ENCODE peak calls at places on chromosomes 3 and 15, in eight cellular contexts. A is AG04449, I is spleen, R is B cell, D is lower lobe of right lung, G is prostate gland, C is tibial artery, J is GM10248. F is an unnamed sample.

GRCh38 chr15:71013446-71013845 is 101.8 kb upstream of the THSD4 start:
- DNase-seq in A (no peak), I (no peak), R (no peak), D (no peak), G (no peak), C (no peak), J (no peak), F (no peak)

GRCh38 chr3:111668912-111669488 is 73.9 kb upstream of the ZBED2 start:
- DNase-seq in A (no peak), I (no peak), R (no peak), D (no peak), G (no peak), C (no peak), J (peak), F (peak)

GRCh38 chr3:46661776-46662766 is 31.4 kb downstream of the ALS2CL start:
- DNase-seq in A (no peak), I (no peak), R (no peak), D (peak), G (no peak), C (no peak), J (peak), F (no peak)

GRCh38 chr3:52330194-52330805 is 14.2 kb downstream of the DNAH1 start:
- DNase-seq in A (no peak), I (no peak), R (no peak), D (no peak), G (no peak), C (no peak), J (no peak), F (no peak)

GRCh38 chr3:64049136-64049535 is 25.8 kb upstream of the PSMD6 start:
- DNase-seq in A (no peak), I (no peak), R (no peak), D (no peak), G (no peak), C (no peak), J (no peak), F (no peak)

GRCh38 chr3:107064445-107065060 is 312.7 kb upstream of the CCDC54 start:
- DNase-seq in A (no peak), I (no peak), R (peak), D (no peak), G (peak), C (peak), J (peak), F (peak)

GRCh38 chr3:24886511-24886910 is 391.9 kb upstream of the THRB start:
- DNase-seq in A (no peak), I (no peak), R (no peak), D (no peak), G (no peak), C (no peak), J (no peak), F (no peak)

GRCh38 chr15:37744521-37744920 is 189.9 kb upstream of the TMCO5A start:
- DNase-seq in A (no peak), I (no peak), R (no peak), D (no peak), G (no peak), C (no peak), J (no peak), F (no peak)

GRCh38 chr15:71129660-71130059 is 14.4 kb downstream of the THSD4 start:
- DNase-seq in A (no peak), I (no peak), R (no peak), D (no peak), G (no peak), C (no peak), J (no peak), F (no peak)

GRCh38 chr15:89494006-89494405 is 2.4 kb downstream of the RHCG start:
- DNase-seq in A (no peak), I (peak), R (no peak), D (no peak), G (no peak), C (no peak), J (no peak), F (no peak)

GRCh38 chr3:47890832-47891620 is 88.1 kb downstream of the DHX30 start:
- DNase-seq in A (no peak), I (no peak), R (no peak), D (no peak), G (no peak), C (peak), J (no peak), F (no peak)

GRCh38 chr3:188262913-188263683 is 109.1 kb downstream of the LPP start:
- DNase-seq in A (no peak), I (no peak), R (no peak), D (no peak), G (no peak), C (peak), J (no peak), F (no peak)

GRCh38 chr15:31300208-31300661 is 26.4 kb upstream of the KLF13 start:
- DNase-seq in A (no peak), I (no peak), R (no peak), D (no peak), G (peak), C (no peak), J (no peak), F (no peak)

GRCh38 chr15:43153269-43153668 is 19.9 kb downstream of the TMEM62 start:
- DNase-seq in A (no peak), I (no peak), R (no peak), D (no peak), G (no peak), C (no peak), J (no peak), F (no peak)

GRCh38 chr15:28919201-28919627 is 33.4 kb downstream of the APBA2 start:
- DNase-seq in A (no peak), I (peak), R (no peak), D (peak), G (no peak), C (no peak), J (no peak), F (no peak)

GRCh38 chr3:196232154-196232881 is 16.0 kb downstream of the SLC51A start:
- DNase-seq in A (no peak), I (no peak), R (no peak), D (no peak), G (no peak), C (no peak), J (peak), F (no peak)

GRCh38 chr3:57855281-57855680 is 99.2 kb downstream of the SLMAP start:
- DNase-seq in A (no peak), I (no peak), R (no peak), D (no peak), G (no peak), C (no peak), J (no peak), F (no peak)

GRCh38 chr3:57855943-57856342 is 99.8 kb downstream of the SLMAP start:
- DNase-seq in A (no peak), I (no peak), R (no peak), D (no peak), G (no peak), C (no peak), J (no peak), F (no peak)

GRCh38 chr3:57856675-57857074 is 100.6 kb downstream of the SLMAP start:
- DNase-seq in A (no peak), I (no peak), R (no peak), D (no peak), G (no peak), C (no peak), J (no peak), F (no peak)

GRCh38 chr3:57851304-57851703 is 95.2 kb downstream of the SLMAP start:
- DNase-seq in A (no peak), I (no peak), R (no peak), D (no peak), G (no peak), C (no peak), J (no peak), F (no peak)

DNA sequence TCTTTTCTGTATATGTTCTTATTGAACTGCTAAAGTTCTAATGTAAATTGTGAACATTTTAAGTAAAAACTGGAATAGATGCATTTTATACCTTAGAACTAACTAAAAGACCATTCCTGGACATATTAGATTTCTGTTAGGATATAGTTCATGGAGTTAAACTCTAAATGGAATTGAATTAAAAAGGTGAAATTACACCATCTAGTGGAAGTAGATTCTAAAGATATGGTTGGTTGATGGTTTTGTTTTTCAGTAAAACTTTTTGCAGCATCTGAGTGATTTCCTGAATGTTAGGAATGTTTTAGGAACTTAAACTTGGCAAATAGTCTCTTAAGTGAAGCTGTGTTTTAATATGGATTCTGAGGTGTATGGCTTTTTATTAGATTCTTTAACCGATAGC is 96.8 kb downstream of the SLMAP start:
- DNase-seq in A (no peak), I (no peak), R (no peak), D (no peak), G (no peak), C (no peak), J (peak), F (no peak)
- TF ChIP-seq CTCF in A (peak), I (no peak), R (peak), D (no peak), G (no peak), C (peak), J (peak), F (peak)

GRCh38 chr15:65305144-65305758 is 774 bp downstream of the RNU5B-1 start:
- DNase-seq in A (no peak), I (peak), R (no peak), D (no peak), G (peak), C (no peak), J (no peak), F (no peak)
- TF ChIP-seq CTCF in A (no peak), I (no peak), R (no peak), D (no peak), G (no peak), C (no peak), J (no peak), F (no peak)

DNA sequence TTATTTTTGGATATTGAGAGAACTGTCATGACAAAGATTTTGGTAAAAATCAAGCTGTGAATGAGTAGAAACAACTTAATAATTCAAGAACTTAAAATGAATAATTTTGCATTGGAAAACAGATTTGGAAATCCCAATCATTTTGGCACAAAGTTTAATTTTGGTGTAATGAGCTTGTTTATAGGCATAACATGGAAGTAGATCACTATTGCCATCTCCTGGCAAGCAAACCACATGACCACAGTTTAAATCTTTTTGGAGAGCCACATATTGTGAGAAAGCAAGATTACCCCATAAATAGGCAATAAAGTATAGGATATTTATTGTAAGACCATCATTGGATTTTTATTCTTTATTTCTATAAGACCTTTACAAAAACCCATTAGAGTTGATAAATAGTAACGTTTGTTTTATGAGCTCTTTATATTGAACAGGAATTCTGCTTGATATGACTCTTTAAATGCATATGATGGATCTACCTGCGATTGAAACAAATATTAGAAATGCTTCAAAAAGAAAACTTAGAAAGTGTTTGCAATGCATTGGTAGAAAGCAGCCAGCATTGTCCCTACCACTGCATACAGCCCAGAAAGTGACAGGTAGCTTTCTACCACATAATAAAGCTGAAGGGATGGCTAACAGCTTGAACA is 766.9 kb downstream of the TBL1XR1 start:
- DNase-seq in A (peak), I (no peak), R (no peak), D (no peak), G (no peak), C (no peak), J (peak), F (peak)
- TF ChIP-seq CTCF in A (peak), I (no peak), R (no peak), D (peak), G (no peak), C (peak), J (peak), F (peak)

DNA sequence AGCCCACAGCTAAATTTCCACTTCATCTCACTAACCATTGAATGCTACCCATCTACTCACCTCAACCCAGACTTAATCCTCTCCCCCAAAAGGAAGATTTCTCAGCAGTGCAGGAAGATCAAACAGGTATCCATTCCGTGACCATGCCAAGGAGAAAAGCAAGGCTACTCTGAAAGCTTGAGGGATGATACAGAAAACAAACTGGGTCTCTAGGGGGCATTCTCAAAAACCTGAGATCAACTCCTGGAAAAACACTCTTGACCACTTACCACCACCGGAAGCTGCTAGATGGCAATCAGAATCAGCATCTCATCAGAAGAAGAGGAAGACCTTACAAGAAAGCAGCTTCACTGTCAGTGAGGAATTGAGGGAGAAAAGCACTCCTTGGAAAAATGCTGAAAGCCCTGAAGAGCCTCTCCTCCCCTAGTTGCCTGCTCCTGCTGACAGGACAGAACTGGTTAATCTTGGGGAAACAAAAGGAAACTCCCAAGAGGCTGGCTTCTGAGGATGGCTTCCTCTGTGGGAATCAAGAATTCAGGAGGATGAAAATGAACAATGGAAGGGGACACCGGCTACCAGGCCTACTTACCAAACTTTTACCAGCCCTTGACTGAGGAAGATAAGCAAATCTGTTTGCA is at the start of gene ATP8B4:
- DNase-seq in A (no peak), I (no peak), R (no peak), D (no peak), G (no peak), C (no peak), J (no peak), F (no peak)
- TF ChIP-seq CTCF in A (no peak), I (no peak), R (no peak), D (no peak), G (no peak), C (no peak), J (no peak), F (no peak)

GRCh38 chr3:185737740-185738680 is 86.8 kb downstream of the IGF2BP2 start:
- DNase-seq in A (no peak), I (no peak), R (no peak), D (no peak), G (no peak), C (no peak), J (no peak), F (no peak)

GRCh38 chr3:185737020-185737419 is 87.8 kb downstream of the IGF2BP2 start:
- DNase-seq in A (no peak), I (no peak), R (no peak), D (no peak), G (no peak), C (no peak), J (no peak), F (no peak)

GRCh38 chr3:185734725-185735096 is 90.1 kb downstream of the IGF2BP2 start:
- DNase-seq in A (no peak), I (no peak), R (no peak), D (no peak), G (no peak), C (no peak), J (no peak), F (no peak)

GRCh38 chr3:185740133-185740532 is 84.7 kb downstream of the IGF2BP2 start:
- DNase-seq in A (no peak), I (no peak), R (no peak), D (no peak), G (no peak), C (no peak), J (no peak), F (no peak)

DNA sequence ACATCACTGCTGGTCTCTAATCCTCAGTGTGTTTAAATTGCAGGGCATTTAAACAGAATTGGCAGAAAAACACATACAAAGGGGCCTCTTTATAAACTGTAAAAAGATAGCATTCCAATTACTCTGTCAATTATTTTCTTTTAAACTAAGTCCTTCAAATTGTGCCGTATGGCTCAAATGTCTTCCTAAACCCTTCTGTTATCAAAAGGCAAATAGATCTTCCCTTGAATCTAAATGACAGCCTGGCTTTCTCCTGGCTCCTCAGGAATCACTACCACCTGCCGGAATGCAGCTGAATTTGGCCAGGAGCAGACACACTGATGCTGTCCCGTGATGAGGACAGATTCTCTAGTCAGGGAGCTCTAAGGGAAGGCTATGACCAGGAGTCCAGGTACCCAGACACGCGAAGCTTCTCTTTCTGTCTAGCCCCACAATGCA is 85.6 kb downstream of the IGF2BP2 start:
- DNase-seq in A (no peak), I (no peak), R (no peak), D (no peak), G (no peak), C (no peak), J (no peak), F (no peak)
- TF ChIP-seq CTCF in A (no peak), I (no peak), R (no peak), D (no peak), G (no peak), C (no peak), J (no peak), F (no peak)

GRCh38 chr3:23761440-23761896 is 44.3 kb upstream of the UBE2E1 start:
- DNase-seq in A (no peak), I (no peak), R (no peak), D (no peak), G (no peak), C (no peak), J (peak), F (no peak)
- TF ChIP-seq CTCF in A (peak), I (no peak), R (no peak), D (peak), G (no peak), C (no peak), J (peak), F (peak)

DNA sequence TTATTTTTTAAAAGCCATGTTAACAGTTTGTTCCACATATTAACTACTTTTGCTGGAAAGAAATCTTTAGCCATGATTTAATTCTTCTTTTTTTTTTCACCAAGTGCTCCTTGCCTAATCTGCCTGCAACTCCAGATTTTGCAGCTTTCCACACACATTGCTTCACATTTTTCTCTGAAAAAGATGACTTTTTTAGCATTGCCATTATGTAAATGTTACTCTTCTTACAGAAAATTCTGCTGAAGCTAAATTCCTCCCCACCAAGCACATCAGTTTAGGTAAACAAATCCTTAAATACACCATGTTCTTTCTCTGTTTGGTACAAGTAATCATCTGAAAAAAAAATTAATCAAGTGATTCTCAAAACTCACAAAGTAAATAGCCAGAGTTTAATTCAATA is 23.3 kb upstream of the PPARG start:
- DNase-seq in A (no peak), I (no peak), R (no peak), D (no peak), G (no peak), C (no peak), J (no peak), F (no peak)
- TF ChIP-seq CTCF in A (no peak), I (no peak), R (no peak), D (no peak), G (no peak), C (no peak), J (no peak), F (no peak)

GRCh38 chr3:10744098-10744465 is 71.9 kb upstream of the SLC6A11 start:
- DNase-seq in A (no peak), I (no peak), R (no peak), D (no peak), G (no peak), C (no peak), J (no peak), F (no peak)
- TF ChIP-seq CTCF in A (peak), I (no peak), R (no peak), D (no peak), G (no peak), C (no peak), J (no peak), F (no peak)

F was measured in AG09319.